ENCODE peak calls at places on chromosomes 1 and 21, in seven cellular contexts. Y is Caco-2; C is adrenal gland; G is body of pancreas; V is IMR-90; E is naive thymus-derived CD4-positive, alpha-beta T cell; O is HAP-1. F is an unnamed sample.

GRCh38 chr1:18641005-18641941 is 10.6 kb downstream of the PAX7 start:
- DNase-seq in Y (no peak), G (no peak), E (no peak), C (no peak), V (no peak), O (no peak), F (no peak)

GRCh38 chr21:14554948-14555347 is 8.8 kb upstream of the SAMSN1 start:
- DNase-seq in V (no peak), C (no peak), Y (no peak), G (no peak), E (no peak), O (no peak), F (no peak)

GRCh38 chr1:10620776-10621175 is 146.0 kb downstream of the PEX14 start:
- DNase-seq in E (no peak), Y (no peak), V (no peak), G (no peak), C (no peak), O (no peak), F (no peak)

GRCh38 chr1:116445534-116445933 is 72.5 kb downstream of the ATP1A1 start:
- DNase-seq in G (no peak), O (no peak), V (no peak), Y (no peak), C (no peak), E (no peak), F (no peak)

GRCh38 chr21:40696246-40696645 is 150.7 kb downstream of the DSCAM start:
- DNase-seq in V (no peak), C (no peak), G (no peak), O (no peak), Y (no peak), E (no peak), F (no peak)

GRCh38 chr1:61647142-61647541 is 77.8 kb downstream of the TM2D1 start:
- DNase-seq in G (no peak), Y (no peak), E (no peak), O (no peak), C (no peak), V (no peak), F (no peak)

GRCh38 chr1:119097380-119097779 is 43.1 kb downstream of the WARS2 start:
- DNase-seq in C (no peak), O (no peak), V (peak; percentile 64), Y (no peak), E (no peak), G (no peak), F (no peak)

GRCh38 chr1:223500560-223501425 is 107.6 kb downstream of the CCDC185 start:
- DNase-seq in V (peak; percentile 95), O (no peak), C (peak; percentile 68), E (no peak), Y (no peak), G (peak; percentile 13), F (peak; percentile 22)

GRCh38 chr1:63912643-63913042 is 138.8 kb downstream of the ROR1 start:
- DNase-seq in V (no peak), G (no peak), C (no peak), E (no peak), Y (no peak), O (no peak), F (no peak)

GRCh38 chr1:200901350-200901749 is 6.7 kb downstream of the INAVA start:
- DNase-seq in C (no peak), E (no peak), O (no peak), Y (no peak), V (no peak), G (no peak), F (no peak)

GRCh38 chr21:34934350-34934749 is 114.8 kb downstream of the RUNX1 start:
- DNase-seq in Y (no peak), C (no peak), E (no peak), G (no peak), O (no peak), V (no peak), F (no peak)
- H3K4me1 ChIP-seq in Y (peaks cover 4% of the 10 kb centered on the region), C (no peaks in the 10 kb centered on the region), E (peaks cover 68% of the 10 kb centered on the region), G (no peaks in the 10 kb centered on the region), O (no peaks in the 10 kb centered on the region), V (peaks cover 16% of the 10 kb centered on the region), F (no peaks in the 10 kb centered on the region)

GRCh38 chr1:22875851-22876250 is 96.8 kb downstream of the LACTBL1 start:
- DNase-seq in G (no peak), V (no peak), O (no peak), E (no peak), C (no peak), Y (no peak), F (no peak)

GRCh38 chr1:22877112-22877915 is 95.4 kb downstream of the LACTBL1 start:
- DNase-seq in C (no peak), O (no peak), Y (no peak), G (no peak), V (no peak), E (no peak), F (no peak)

GRCh38 chr1:22874785-22875184 is 97.9 kb downstream of the LACTBL1 start:
- DNase-seq in C (no peak), Y (no peak), V (no peak), G (no peak), O (no peak), E (no peak), F (no peak)

GRCh38 chr1:22876359-22877111 is 96.1 kb downstream of the LACTBL1 start:
- DNase-seq in E (no peak), C (peak; percentile 30), O (no peak), V (peak; percentile 63), Y (no peak), G (no peak), F (no peak)

DNA sequence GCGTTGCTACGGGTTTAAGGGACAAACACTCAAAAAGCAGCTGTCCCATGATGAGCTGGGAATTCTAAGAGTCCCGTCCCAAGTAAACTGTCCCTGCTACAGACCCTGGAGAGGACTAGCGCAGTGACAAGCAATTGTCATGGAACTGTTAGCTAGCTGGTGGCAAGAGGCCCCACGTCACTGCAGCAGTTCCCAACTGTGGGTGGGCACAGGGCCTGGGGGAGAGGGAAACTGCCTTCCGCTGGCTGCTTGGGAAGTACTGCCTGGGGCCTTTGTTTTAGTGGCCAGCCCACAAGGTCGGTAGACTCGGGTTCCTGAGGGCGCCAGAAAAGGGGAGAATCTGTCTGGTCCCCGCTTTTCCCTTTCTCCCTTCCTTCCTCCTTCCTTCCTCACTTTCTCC is 97.4 kb downstream of the LACTBL1 start:
- DNase-seq in G (no peak), Y (no peak), C (no peak), O (no peak), E (no peak), V (no peak), F (no peak)
- H3K4me1 ChIP-seq in G (peaks cover 7% of the 10 kb centered on the region), Y (no peaks in the 10 kb centered on the region), C (peaks cover 8% of the 10 kb centered on the region), O (no peaks in the 10 kb centered on the region), E (no peaks in the 10 kb centered on the region), V (peaks cover 12% of the 10 kb centered on the region), F (peaks cover 6% of the 10 kb centered on the region)

GRCh38 chr1:164709541-164710287 is 150.7 kb downstream of the PBX1 start:
- DNase-seq in Y (no peak), G (no peak), C (no peak), V (peak; percentile 70), E (no peak), O (no peak), F (no peak)
- H3K4me1 ChIP-seq in Y (peaks cover 16% of the 10 kb centered on the region), G (peaks cover 82% of the 10 kb centered on the region), C (peaks cover 83% of the 10 kb centered on the region), V (peaks cover 28% of the 10 kb centered on the region), E (no peaks in the 10 kb centered on the region), O (peaks cover 17% of the 10 kb centered on the region), F (peaks cover 24% of the 10 kb centered on the region)

DNA sequence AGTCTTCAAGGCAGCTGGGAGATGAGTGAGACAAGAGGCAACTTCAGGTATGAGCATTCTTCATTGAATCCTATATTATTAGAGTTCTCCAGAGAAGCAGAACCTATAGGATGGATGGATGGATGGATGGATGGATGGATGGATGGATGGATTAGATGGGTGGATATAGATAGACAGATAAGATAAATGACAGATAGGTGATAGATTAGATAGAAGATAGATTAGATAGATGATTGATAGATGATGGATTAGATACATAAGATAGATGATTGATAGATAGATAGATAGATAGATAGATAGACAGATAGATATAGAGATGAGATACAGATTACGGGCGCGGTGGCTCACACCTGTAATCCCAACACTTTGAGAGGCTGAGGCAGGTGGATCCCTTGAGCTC is 43.2 kb upstream of the SPOCD1 start:
- DNase-seq in V (no peak), G (no peak), C (no peak), Y (no peak), O (no peak), E (no peak), F (no peak)
- H3K4me1 ChIP-seq in V (peaks cover 8% of the 10 kb centered on the region), G (no peaks in the 10 kb centered on the region), C (no peaks in the 10 kb centered on the region), Y (peaks cover 18% of the 10 kb centered on the region), O (peaks cover 10% of the 10 kb centered on the region), E (peaks cover 4% of the 10 kb centered on the region), F (peaks cover 3% of the 10 kb centered on the region)

GRCh38 chr21:43302769-43303168 is 124.2 kb downstream of the SIK1 start:
- DNase-seq in E (no peak), V (no peak), Y (no peak), G (no peak), C (no peak), O (no peak), F (no peak)

GRCh38 chr21:43304621-43305335 is 122.2 kb downstream of the SIK1 start:
- DNase-seq in Y (no peak), E (no peak), V (no peak), G (no peak), C (no peak), O (no peak), F (no peak)

GRCh38 chr21:43303240-43304178 is 123.4 kb downstream of the SIK1 start:
- DNase-seq in E (no peak), G (no peak), Y (no peak), O (no peak), C (no peak), V (no peak), F (no peak)

GRCh38 chr21:43305336-43305665 is 121.6 kb downstream of the SIK1 start:
- DNase-seq in Y (no peak), E (no peak), C (no peak), G (no peak), V (no peak), O (no peak), F (no peak)

GRCh38 chr21:43304206-43304605 is 122.7 kb downstream of the SIK1 start:
- DNase-seq in Y (no peak), O (no peak), G (no peak), E (no peak), V (no peak), C (no peak), F (no peak)
- H3K4me1 ChIP-seq in Y (no peaks in the 10 kb centered on the region), O (no peaks in the 10 kb centered on the region), G (peaks cover 8% of the 10 kb centered on the region), E (no peaks in the 10 kb centered on the region), V (no peaks in the 10 kb centered on the region), C (no peaks in the 10 kb centered on the region), F (no peaks in the 10 kb centered on the region)

GRCh38 chr1:192709544-192709943 is 73.6 kb downstream of the RGS13 start:
- DNase-seq in O (peak; percentile 28), G (no peak), E (no peak), C (peak; percentile 42), Y (no peak), V (peak; percentile 32), F (no peak)

GRCh38 chr1:192703283-192704206 is 67.6 kb downstream of the RGS13 start:
- DNase-seq in V (no peak), E (no peak), G (no peak), C (no peak), O (no peak), Y (no peak), F (no peak)

GRCh38 chr1:192707978-192708547 is 72.1 kb downstream of the RGS13 start:
- DNase-seq in O (no peak), Y (no peak), G (no peak), V (no peak), C (no peak), E (no peak), F (no peak)

GRCh38 chr1:192705510-192705909 is 69.6 kb downstream of the RGS13 start:
- DNase-seq in O (no peak), G (no peak), C (no peak), Y (no peak), E (no peak), V (no peak), F (no peak)

GRCh38 chr1:192706936-192707335 is 71.0 kb downstream of the RGS13 start:
- DNase-seq in V (peak; percentile 19), Y (no peak), O (no peak), G (no peak), E (no peak), C (no peak), F (no peak)
- H3K4me1 ChIP-seq in V (peaks cover 10% of the 10 kb centered on the region), Y (peaks cover 10% of the 10 kb centered on the region), O (peaks cover 3% of the 10 kb centered on the region), G (peaks cover 7% of the 10 kb centered on the region), E (no peaks in the 10 kb centered on the region), C (peaks cover 19% of the 10 kb centered on the region), F (peaks cover 29% of the 10 kb centered on the region)

F was measured in HCT116.